ENCODE peak calls at places on chromosome 19, in nine cellular contexts. One of them, this sample, is unnamed.

GRCh38 chr19:27851543-27852060 is 1361.3 kb downstream of the UQCRFS1 start:
- DNase-seq in cardiac fibroblast: no peak
- DNase-seq in neural crest cell: no peak
- DNase-seq in GM13977: no peak
- DNase-seq in HS-27A: no peak
- DNase-seq in PC-3: no peak
- DNase-seq in NCI-H1436: no peak
- DNase-seq in activated CD4-positive, alpha-beta T cell treated with anti-CD3 and anti-CD28 coated beads, Interleukin-2, amount 50 U/mL, for 24 hours: no peak
- DNase-seq in thoracic aorta: no peak
- DNase-seq in this sample: no peak

GRCh38 chr19:57171551-57172081 is 4.3 kb upstream of the DUXA start:
- DNase-seq in HS-27A: no peak
- DNase-seq in thoracic aorta: no peak
- DNase-seq in PC-3: peak; percentile 38
- DNase-seq in cardiac fibroblast: peak; percentile 43
- DNase-seq in activated CD4-positive, alpha-beta T cell treated with anti-CD3 and anti-CD28 coated beads, Interleukin-2, amount 50 U/mL, for 24 hours: no peak
- DNase-seq in neural crest cell: no peak
- DNase-seq in NCI-H1436: peak; percentile 29
- DNase-seq in GM13977: peak; percentile 75
- DNase-seq in this sample: peak; percentile 61

GRCh38 chr19:48274173-48274572 is 4.3 kb downstream of the ZNF114 start:
- DNase-seq in activated CD4-positive, alpha-beta T cell treated with anti-CD3 and anti-CD28 coated beads, Interleukin-2, amount 50 U/mL, for 24 hours: no peak
- DNase-seq in cardiac fibroblast: no peak
- DNase-seq in PC-3: peak; percentile 52
- DNase-seq in GM13977: no peak
- DNase-seq in HS-27A: no peak
- DNase-seq in thoracic aorta: no peak
- DNase-seq in NCI-H1436: no peak
- DNase-seq in neural crest cell: no peak
- DNase-seq in this sample: no peak

GRCh38 chr19:34217952-34218817 is 36.2 kb upstream of the GARRE1 start:
- DNase-seq in GM13977: peak; percentile 42
- DNase-seq in HS-27A: peak; percentile 100
- DNase-seq in neural crest cell: no peak
- DNase-seq in thoracic aorta: no peak
- DNase-seq in PC-3: peak; percentile 96
- DNase-seq in cardiac fibroblast: peak; percentile 83
- DNase-seq in activated CD4-positive, alpha-beta T cell treated with anti-CD3 and anti-CD28 coated beads, Interleukin-2, amount 50 U/mL, for 24 hours: no peak
- DNase-seq in NCI-H1436: peak; percentile 50
- DNase-seq in this sample: peak; percentile 99

GRCh38 chr19:43447655-43448054 is 17.8 kb downstream of the LYPD3 start:
- DNase-seq in NCI-H1436: no peak
- DNase-seq in cardiac fibroblast: no peak
- DNase-seq in activated CD4-positive, alpha-beta T cell treated with anti-CD3 and anti-CD28 coated beads, Interleukin-2, amount 50 U/mL, for 24 hours: no peak
- DNase-seq in neural crest cell: no peak
- DNase-seq in HS-27A: no peak
- DNase-seq in PC-3: no peak
- DNase-seq in thoracic aorta: no peak
- DNase-seq in GM13977: no peak
- DNase-seq in this sample: no peak

GRCh38 chr19:10828981-10829821 is 6.8 kb downstream of the TMED1 start:
- DNase-seq in neural crest cell: no peak
- DNase-seq in thoracic aorta: no peak
- DNase-seq in NCI-H1436: no peak
- DNase-seq in GM13977: no peak
- DNase-seq in activated CD4-positive, alpha-beta T cell treated with anti-CD3 and anti-CD28 coated beads, Interleukin-2, amount 50 U/mL, for 24 hours: no peak
- DNase-seq in PC-3: peak; percentile 35
- DNase-seq in cardiac fibroblast: no peak
- DNase-seq in HS-27A: no peak
- DNase-seq in this sample: no peak

GRCh38 chr19:14434543-14435319 is 1.6 kb downstream of the PKN1 start:
- DNase-seq in activated CD4-positive, alpha-beta T cell treated with anti-CD3 and anti-CD28 coated beads, Interleukin-2, amount 50 U/mL, for 24 hours: no peak
- DNase-seq in thoracic aorta: peak; percentile 36
- DNase-seq in HS-27A: no peak
- DNase-seq in NCI-H1436: no peak
- DNase-seq in cardiac fibroblast: peak; percentile 83
- DNase-seq in GM13977: no peak
- DNase-seq in PC-3: peak; percentile 78
- DNase-seq in neural crest cell: no peak
- DNase-seq in this sample: peak; percentile 88

GRCh38 chr19:30402790-30403189 is 30.6 kb downstream of the ZNF536 start:
- DNase-seq in NCI-H1436: no peak
- DNase-seq in cardiac fibroblast: no peak
- DNase-seq in activated CD4-positive, alpha-beta T cell treated with anti-CD3 and anti-CD28 coated beads, Interleukin-2, amount 50 U/mL, for 24 hours: no peak
- DNase-seq in HS-27A: no peak
- DNase-seq in GM13977: no peak
- DNase-seq in PC-3: no peak
- DNase-seq in neural crest cell: no peak
- DNase-seq in thoracic aorta: no peak
- DNase-seq in this sample: no peak

GRCh38 chr19:18226956-18227780 is 930 bp upstream of the PDE4C start:
- DNase-seq in PC-3: no peak
- DNase-seq in thoracic aorta: no peak
- DNase-seq in activated CD4-positive, alpha-beta T cell treated with anti-CD3 and anti-CD28 coated beads, Interleukin-2, amount 50 U/mL, for 24 hours: no peak
- DNase-seq in NCI-H1436: no peak
- DNase-seq in neural crest cell: no peak
- DNase-seq in cardiac fibroblast: no peak
- DNase-seq in GM13977: peak; percentile 64
- DNase-seq in HS-27A: no peak
- DNase-seq in this sample: no peak

GRCh38 chr19:611506-611869 is 21.8 kb downstream of the HCN2 start:
- DNase-seq in PC-3: peak; percentile 48
- DNase-seq in thoracic aorta: no peak
- DNase-seq in NCI-H1436: no peak
- DNase-seq in GM13977: no peak
- DNase-seq in HS-27A: peak; percentile 45
- DNase-seq in activated CD4-positive, alpha-beta T cell treated with anti-CD3 and anti-CD28 coated beads, Interleukin-2, amount 50 U/mL, for 24 hours: peak; percentile 33
- DNase-seq in neural crest cell: no peak
- DNase-seq in cardiac fibroblast: peak; percentile 74
- DNase-seq in this sample: peak; percentile 93

GRCh38 chr19:20171285-20171684 is 4.3 kb downstream of the ZNF486 start:
- DNase-seq in HS-27A: no peak
- DNase-seq in thoracic aorta: no peak
- DNase-seq in NCI-H1436: no peak
- DNase-seq in neural crest cell: no peak
- DNase-seq in cardiac fibroblast: no peak
- DNase-seq in activated CD4-positive, alpha-beta T cell treated with anti-CD3 and anti-CD28 coated beads, Interleukin-2, amount 50 U/mL, for 24 hours: no peak
- DNase-seq in GM13977: no peak
- DNase-seq in PC-3: no peak
- DNase-seq in this sample: no peak

GRCh38 chr19:18608805-18609716 is 2.5 kb upstream of the CRLF1 start:
- DNase-seq in activated CD4-positive, alpha-beta T cell treated with anti-CD3 and anti-CD28 coated beads, Interleukin-2, amount 50 U/mL, for 24 hours: no peak
- DNase-seq in cardiac fibroblast: no peak
- DNase-seq in NCI-H1436: no peak
- DNase-seq in HS-27A: no peak
- DNase-seq in neural crest cell: no peak
- DNase-seq in PC-3: no peak
- DNase-seq in thoracic aorta: no peak
- DNase-seq in GM13977: no peak
- DNase-seq in this sample: no peak

GRCh38 chr19:11693505-11694499 is 44.9 kb downstream of the ZNF823 start:
- DNase-seq in activated CD4-positive, alpha-beta T cell treated with anti-CD3 and anti-CD28 coated beads, Interleukin-2, amount 50 U/mL, for 24 hours: no peak
- DNase-seq in neural crest cell: no peak
- DNase-seq in thoracic aorta: no peak
- DNase-seq in GM13977: no peak
- DNase-seq in PC-3: peak; percentile 52
- DNase-seq in NCI-H1436: no peak
- DNase-seq in cardiac fibroblast: peak; percentile 52
- DNase-seq in HS-27A: no peak
- DNase-seq in this sample: peak; percentile 85

GRCh38 chr19:39296906-39297305 is 699 bp downstream of the IFNL1 start:
- DNase-seq in GM13977: no peak
- DNase-seq in thoracic aorta: no peak
- DNase-seq in NCI-H1436: no peak
- DNase-seq in neural crest cell: no peak
- DNase-seq in activated CD4-positive, alpha-beta T cell treated with anti-CD3 and anti-CD28 coated beads, Interleukin-2, amount 50 U/mL, for 24 hours: no peak
- DNase-seq in cardiac fibroblast: no peak
- DNase-seq in HS-27A: no peak
- DNase-seq in PC-3: no peak
- DNase-seq in this sample: no peak

GRCh38 chr19:15732388-15732787 is 4.6 kb downstream of the OR10H2 start:
- DNase-seq in NCI-H1436: no peak
- DNase-seq in PC-3: no peak
- DNase-seq in HS-27A: no peak
- DNase-seq in neural crest cell: no peak
- DNase-seq in GM13977: no peak
- DNase-seq in thoracic aorta: no peak
- DNase-seq in cardiac fibroblast: no peak
- DNase-seq in activated CD4-positive, alpha-beta T cell treated with anti-CD3 and anti-CD28 coated beads, Interleukin-2, amount 50 U/mL, for 24 hours: no peak
- DNase-seq in this sample: no peak

This sample was measured in choroid plexus epithelial cell.